ENCODE peak calls at places on chromosomes 5 and 9, in four cellular contexts. One of them, this sample, is unnamed.

GRCh38 chr5:1004598-1005361 is 3.8 kb upstream of the NKD2 start:
- DNase-seq in mesothelial cell of epicardium: peak
- DNase-seq in left ventricle myocardium inferior: peak
- DNase-seq in upper lobe of left lung: peak
- DNase-seq in this sample: no peak

GRCh38 chr5:125256296-125256695 is 509.9 kb upstream of the ZNF608 start:
- DNase-seq in left ventricle myocardium inferior: no peak
- DNase-seq in upper lobe of left lung: no peak
- DNase-seq in mesothelial cell of epicardium: no peak
- DNase-seq in this sample: no peak

GRCh38 chr9:100575765-100576368 is 2.0 kb upstream of the CAVIN4 start:
- DNase-seq in left ventricle myocardium inferior: no peak
- DNase-seq in mesothelial cell of epicardium: no peak
- DNase-seq in upper lobe of left lung: no peak
- DNase-seq in this sample: peak

GRCh38 chr9:81890104-81890503 is 38.1 kb upstream of the SPATA31D4 start:
- DNase-seq in mesothelial cell of epicardium: no peak
- DNase-seq in upper lobe of left lung: no peak
- DNase-seq in left ventricle myocardium inferior: no peak
- DNase-seq in this sample: no peak

GRCh38 chr5:72064801-72065570 is 42.3 kb upstream of the MAP1B start:
- DNase-seq in upper lobe of left lung: no peak
- DNase-seq in left ventricle myocardium inferior: no peak
- DNase-seq in mesothelial cell of epicardium: no peak
- DNase-seq in this sample: no peak

GRCh38 chr5:55599148-55600050 is 64.6 kb upstream of the PLPP1 start:
- DNase-seq in upper lobe of left lung: no peak
- DNase-seq in left ventricle myocardium inferior: no peak
- DNase-seq in mesothelial cell of epicardium: no peak
- DNase-seq in this sample: no peak

GRCh38 chr9:90014421-90014820 is 409.6 kb downstream of the GADD45G start:
- DNase-seq in left ventricle myocardium inferior: no peak
- DNase-seq in mesothelial cell of epicardium: no peak
- DNase-seq in upper lobe of left lung: no peak
- DNase-seq in this sample: no peak

GRCh38 chr5:134110382-134110781 is 4.1 kb upstream of the TCF7 start:
- DNase-seq in left ventricle myocardium inferior: no peak
- DNase-seq in mesothelial cell of epicardium: no peak
- DNase-seq in upper lobe of left lung: no peak
- DNase-seq in this sample: no peak

GRCh38 chr9:137056739-137057407 is 3.0 kb upstream of the ENTPD2 start:
- DNase-seq in left ventricle myocardium inferior: no peak
- DNase-seq in upper lobe of left lung: no peak
- DNase-seq in mesothelial cell of epicardium: no peak
- DNase-seq in this sample: no peak

GRCh38 chr5:119410448-119411170 is 41.7 kb upstream of the HSD17B4 start:
- DNase-seq in mesothelial cell of epicardium: no peak
- DNase-seq in upper lobe of left lung: no peak
- DNase-seq in left ventricle myocardium inferior: no peak
- DNase-seq in this sample: no peak

GRCh38 chr9:81600631-81601030 is 88.7 kb downstream of the TLE1 start:
- DNase-seq in upper lobe of left lung: no peak
- DNase-seq in left ventricle myocardium inferior: no peak
- DNase-seq in mesothelial cell of epicardium: no peak
- DNase-seq in this sample: no peak

GRCh38 chr5:97142521-97143254 is at the start of gene LIX1:
- DNase-seq in mesothelial cell of epicardium: no peak
- DNase-seq in upper lobe of left lung: no peak
- DNase-seq in left ventricle myocardium inferior: no peak
- DNase-seq in this sample: peak

GRCh38 chr9:134494273-134494815 is 147.3 kb upstream of the COL5A1 start:
- DNase-seq in mesothelial cell of epicardium: no peak
- DNase-seq in left ventricle myocardium inferior: no peak
- DNase-seq in upper lobe of left lung: no peak
- DNase-seq in this sample: no peak

GRCh38 chr5:59007460-59008063 is 424.7 kb downstream of the RAB3C start:
- DNase-seq in left ventricle myocardium inferior: no peak
- DNase-seq in upper lobe of left lung: no peak
- DNase-seq in mesothelial cell of epicardium: no peak
- DNase-seq in this sample: peak

GRCh38 chr9:129584136-129584535 is 36.8 kb downstream of the C9orf50 start:
- DNase-seq in upper lobe of left lung: no peak
- DNase-seq in left ventricle myocardium inferior: peak
- DNase-seq in mesothelial cell of epicardium: no peak
- DNase-seq in this sample: peak

GRCh38 chr5:38468202-38468656 is 88.2 kb downstream of the LIFR start:
- DNase-seq in mesothelial cell of epicardium: no peak
- DNase-seq in upper lobe of left lung: no peak
- DNase-seq in left ventricle myocardium inferior: no peak
- DNase-seq in this sample: peak

GRCh38 chr5:126624534-126624933 is 23.8 kb downstream of the PHAX start:
- DNase-seq in mesothelial cell of epicardium: no peak
- DNase-seq in left ventricle myocardium inferior: no peak
- DNase-seq in upper lobe of left lung: no peak
- DNase-seq in this sample: peak

GRCh38 chr9:126275386-126276001 is 51.1 kb upstream of the MVB12B start:
- DNase-seq in upper lobe of left lung: peak
- DNase-seq in mesothelial cell of epicardium: no peak
- DNase-seq in left ventricle myocardium inferior: no peak
- DNase-seq in this sample: no peak

GRCh38 chr9:109476781-109477268 is 21.3 kb downstream of the PTPN3 start:
- DNase-seq in left ventricle myocardium inferior: no peak
- DNase-seq in mesothelial cell of epicardium: no peak
- DNase-seq in upper lobe of left lung: no peak
- DNase-seq in this sample: no peak

GRCh38 chr9:117160254-117160653 is 254.6 kb downstream of the ASTN2 start:
- DNase-seq in upper lobe of left lung: no peak
- DNase-seq in left ventricle myocardium inferior: no peak
- DNase-seq in mesothelial cell of epicardium: no peak
- DNase-seq in this sample: no peak

GRCh38 chr5:147481376-147481775 is 28.5 kb downstream of the DPYSL3 start:
- DNase-seq in mesothelial cell of epicardium: no peak
- DNase-seq in upper lobe of left lung: no peak
- DNase-seq in left ventricle myocardium inferior: no peak
- DNase-seq in this sample: peak

GRCh38 chr5:180603076-180603591 is 11.8 kb upstream of the SCGB3A1 start:
- DNase-seq in left ventricle myocardium inferior: no peak
- DNase-seq in upper lobe of left lung: peak
- DNase-seq in mesothelial cell of epicardium: no peak
- DNase-seq in this sample: no peak

GRCh38 chr5:75356719-75357118 is 19.7 kb downstream of the HMGCR start:
- DNase-seq in mesothelial cell of epicardium: no peak
- DNase-seq in left ventricle myocardium inferior: no peak
- DNase-seq in upper lobe of left lung: no peak
- DNase-seq in this sample: no peak

DNA sequence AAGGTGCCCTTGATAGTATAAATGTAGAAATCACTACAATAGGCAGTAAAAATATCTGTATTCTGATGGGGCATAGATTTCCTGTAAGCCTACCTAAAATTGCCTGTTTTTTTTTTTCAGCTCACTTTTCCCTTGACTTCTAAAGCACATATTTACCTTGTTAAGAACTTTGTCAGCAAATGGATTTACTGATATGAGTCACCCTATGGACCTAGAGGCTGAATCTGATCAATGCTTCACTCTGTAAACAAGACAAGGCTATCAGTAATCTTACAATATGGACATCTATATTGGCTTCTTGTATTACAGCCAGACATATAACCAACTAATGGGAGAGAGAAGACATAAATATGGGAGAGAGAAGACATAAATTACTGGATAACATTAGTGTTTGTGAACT is 792.7 kb upstream of the CHD1 start:
- DNase-seq in upper lobe of left lung: no peak
- DNase-seq in left ventricle myocardium inferior: no peak
- DNase-seq in mesothelial cell of epicardium: no peak
- DNase-seq in this sample: no peak
- TF ChIP-seq CTCF in upper lobe of left lung: no peak
- TF ChIP-seq CTCF in left ventricle myocardium inferior: no peak
- TF ChIP-seq CTCF in mesothelial cell of epicardium: no peak
- TF ChIP-seq CTCF in this sample: no peak

GRCh38 chr9:114288233-114289051 is 34.5 kb upstream of the ORM1 start:
- DNase-seq in mesothelial cell of epicardium: peak
- DNase-seq in upper lobe of left lung: no peak
- DNase-seq in left ventricle myocardium inferior: peak
- DNase-seq in this sample: peak
- TF ChIP-seq CTCF in mesothelial cell of epicardium: no peak
- TF ChIP-seq CTCF in upper lobe of left lung: no peak
- TF ChIP-seq CTCF in left ventricle myocardium inferior: no peak
- TF ChIP-seq CTCF in this sample: peak

GRCh38 chr5:9619331-9620092 is 10.6 kb downstream of the TAS2R1 start:
- DNase-seq in mesothelial cell of epicardium: no peak
- DNase-seq in upper lobe of left lung: no peak
- DNase-seq in left ventricle myocardium inferior: peak
- DNase-seq in this sample: no peak

GRCh38 chr5:9613360-9613759 is 16.8 kb downstream of the TAS2R1 start:
- DNase-seq in mesothelial cell of epicardium: no peak
- DNase-seq in upper lobe of left lung: no peak
- DNase-seq in left ventricle myocardium inferior: no peak
- DNase-seq in this sample: no peak

GRCh38 chr5:9617191-9617590 is 13.0 kb downstream of the TAS2R1 start:
- DNase-seq in mesothelial cell of epicardium: no peak
- DNase-seq in left ventricle myocardium inferior: no peak
- DNase-seq in upper lobe of left lung: no peak
- DNase-seq in this sample: no peak

GRCh38 chr5:9621379-9621903 is 8.7 kb downstream of the TAS2R1 start:
- DNase-seq in upper lobe of left lung: no peak
- DNase-seq in mesothelial cell of epicardium: no peak
- DNase-seq in left ventricle myocardium inferior: no peak
- DNase-seq in this sample: peak

GRCh38 chr5:9617739-9618504 is 12.2 kb downstream of the TAS2R1 start:
- DNase-seq in mesothelial cell of epicardium: no peak
- DNase-seq in left ventricle myocardium inferior: no peak
- DNase-seq in upper lobe of left lung: no peak
- DNase-seq in this sample: no peak
- TF ChIP-seq CTCF in mesothelial cell of epicardium: no peak
- TF ChIP-seq CTCF in left ventricle myocardium inferior: peak
- TF ChIP-seq CTCF in upper lobe of left lung: no peak
- TF ChIP-seq CTCF in this sample: no peak

GRCh38 chr5:99316484-99316883 is 387.7 kb upstream of the CHD1 start:
- DNase-seq in upper lobe of left lung: no peak
- DNase-seq in mesothelial cell of epicardium: no peak
- DNase-seq in left ventricle myocardium inferior: no peak
- DNase-seq in this sample: no peak

GRCh38 chr5:99315413-99316178 is 386.8 kb upstream of the CHD1 start:
- DNase-seq in mesothelial cell of epicardium: no peak
- DNase-seq in left ventricle myocardium inferior: no peak
- DNase-seq in upper lobe of left lung: no peak
- DNase-seq in this sample: no peak

GRCh38 chr5:99317136-99317535 is 388.3 kb upstream of the CHD1 start:
- DNase-seq in upper lobe of left lung: no peak
- DNase-seq in mesothelial cell of epicardium: no peak
- DNase-seq in left ventricle myocardium inferior: no peak
- DNase-seq in this sample: no peak

GRCh38 chr5:99320461-99320860 is 391.7 kb upstream of the CHD1 start:
- DNase-seq in left ventricle myocardium inferior: no peak
- DNase-seq in upper lobe of left lung: no peak
- DNase-seq in mesothelial cell of epicardium: no peak
- DNase-seq in this sample: no peak
- TF ChIP-seq CTCF in left ventricle myocardium inferior: no peak
- TF ChIP-seq CTCF in upper lobe of left lung: no peak
- TF ChIP-seq CTCF in mesothelial cell of epicardium: no peak
- TF ChIP-seq CTCF in this sample: no peak

GRCh38 chr5:88393082-88393481 is 124.4 kb upstream of the TMEM161B start:
- DNase-seq in mesothelial cell of epicardium: no peak
- DNase-seq in upper lobe of left lung: no peak
- DNase-seq in left ventricle myocardium inferior: no peak
- DNase-seq in this sample: no peak

GRCh38 chr5:88396635-88397285 is 128.1 kb upstream of the TMEM161B start:
- DNase-seq in left ventricle myocardium inferior: no peak
- DNase-seq in upper lobe of left lung: no peak
- DNase-seq in mesothelial cell of epicardium: no peak
- DNase-seq in this sample: no peak

GRCh38 chr5:88396126-88396525 is 127.5 kb upstream of the TMEM161B start:
- DNase-seq in mesothelial cell of epicardium: no peak
- DNase-seq in upper lobe of left lung: no peak
- DNase-seq in left ventricle myocardium inferior: no peak
- DNase-seq in this sample: no peak

GRCh38 chr5:88393721-88394530 is 125.3 kb upstream of the TMEM161B start:
- DNase-seq in upper lobe of left lung: no peak
- DNase-seq in mesothelial cell of epicardium: no peak
- DNase-seq in left ventricle myocardium inferior: no peak
- DNase-seq in this sample: no peak

GRCh38 chr5:88394531-88395185 is 126.0 kb upstream of the TMEM161B start:
- DNase-seq in mesothelial cell of epicardium: no peak
- DNase-seq in upper lobe of left lung: no peak
- DNase-seq in left ventricle myocardium inferior: no peak
- DNase-seq in this sample: no peak
- TF ChIP-seq CTCF in mesothelial cell of epicardium: no peak
- TF ChIP-seq CTCF in upper lobe of left lung: no peak
- TF ChIP-seq CTCF in left ventricle myocardium inferior: no peak
- TF ChIP-seq CTCF in this sample: no peak

GRCh38 chr5:150653145-150653761 is 7.8 kb upstream of the MYOZ3 start:
- DNase-seq in upper lobe of left lung: no peak
- DNase-seq in left ventricle myocardium inferior: no peak
- DNase-seq in mesothelial cell of epicardium: no peak
- DNase-seq in this sample: peak
- TF ChIP-seq CTCF in upper lobe of left lung: no peak
- TF ChIP-seq CTCF in left ventricle myocardium inferior: no peak
- TF ChIP-seq CTCF in mesothelial cell of epicardium: no peak
- TF ChIP-seq CTCF in this sample: peak

GRCh38 chr9:123514766-123515165 is 158.8 kb downstream of the CRB2 start:
- DNase-seq in left ventricle myocardium inferior: no peak
- DNase-seq in mesothelial cell of epicardium: no peak
- DNase-seq in upper lobe of left lung: no peak
- DNase-seq in this sample: no peak
- TF ChIP-seq CTCF in left ventricle myocardium inferior: no peak
- TF ChIP-seq CTCF in mesothelial cell of epicardium: no peak
- TF ChIP-seq CTCF in upper lobe of left lung: no peak
- TF ChIP-seq CTCF in this sample: no peak

GRCh38 chr5:53128481-53128880 is 18.9 kb upstream of the MOCS2 start:
- DNase-seq in upper lobe of left lung: no peak
- DNase-seq in left ventricle myocardium inferior: no peak
- DNase-seq in mesothelial cell of epicardium: no peak
- DNase-seq in this sample: no peak

GRCh38 chr5:53127107-53127506 is 17.6 kb upstream of the MOCS2 start:
- DNase-seq in mesothelial cell of epicardium: no peak
- DNase-seq in upper lobe of left lung: no peak
- DNase-seq in left ventricle myocardium inferior: no peak
- DNase-seq in this sample: no peak

GRCh38 chr5:53130206-53130605 is 20.6 kb upstream of the MOCS2 start:
- DNase-seq in upper lobe of left lung: no peak
- DNase-seq in left ventricle myocardium inferior: no peak
- DNase-seq in mesothelial cell of epicardium: no peak
- DNase-seq in this sample: peak

GRCh38 chr5:53123702-53124101 is 14.1 kb upstream of the MOCS2 start:
- DNase-seq in left ventricle myocardium inferior: no peak
- DNase-seq in upper lobe of left lung: no peak
- DNase-seq in mesothelial cell of epicardium: no peak
- DNase-seq in this sample: no peak

DNA sequence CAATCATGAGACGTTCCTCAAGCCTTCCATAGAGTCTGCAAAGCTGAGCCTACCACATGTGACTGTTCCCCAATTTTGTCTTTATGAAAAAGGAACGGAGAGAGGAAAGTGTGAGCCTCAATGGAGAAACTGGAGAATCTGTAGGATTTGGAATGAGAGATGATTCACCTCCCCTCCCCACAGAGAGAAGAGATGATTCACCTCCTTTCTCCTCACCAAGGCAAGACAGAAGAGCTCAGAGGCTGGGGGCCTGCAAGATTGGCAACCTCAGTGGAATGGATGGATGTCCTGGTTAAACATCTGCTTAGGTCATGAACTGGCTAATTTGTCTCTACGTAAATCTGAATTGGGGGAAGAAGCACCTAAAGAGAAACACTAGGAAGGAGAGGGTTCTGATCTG is 17.0 kb upstream of the MOCS2 start:
- DNase-seq in upper lobe of left lung: no peak
- DNase-seq in left ventricle myocardium inferior: no peak
- DNase-seq in mesothelial cell of epicardium: no peak
- DNase-seq in this sample: peak
- TF ChIP-seq CTCF in upper lobe of left lung: no peak
- TF ChIP-seq CTCF in left ventricle myocardium inferior: no peak
- TF ChIP-seq CTCF in mesothelial cell of epicardium: no peak
- TF ChIP-seq CTCF in this sample: no peak